ENCODE peak calls at places on chromosome 11, in four cellular contexts. One of them, this sample, is unnamed.
A peak's percentile ranks its signal among the peaks of the same experiment; 100 is the strongest.

GRCh38 chr11:128361451-128362020 is 225.8 kb downstream of the ETS1 start:
- DNase-seq in choroid plexus epithelial cell: peak; percentile 75
- DNase-seq in CD4-positive, alpha-beta T cell: no peak
- DNase-seq in left ventricle myocardium inferior: no peak
- DNase-seq in this sample: no peak

GRCh38 chr11:65899356-65900124 is 648 bp downstream of the FOSL1 start:
- DNase-seq in CD4-positive, alpha-beta T cell: no peak
- DNase-seq in left ventricle myocardium inferior: peak; percentile 61
- DNase-seq in choroid plexus epithelial cell: peak; percentile 62
- DNase-seq in this sample: no peak

GRCh38 chr11:4190519-4190918 is 95.9 kb downstream of the RRM1 start:
- DNase-seq in left ventricle myocardium inferior: no peak
- DNase-seq in CD4-positive, alpha-beta T cell: no peak
- DNase-seq in choroid plexus epithelial cell: no peak
- DNase-seq in this sample: no peak

GRCh38 chr11:106021967-106022794 is at the start of gene MSANTD4:
- DNase-seq in choroid plexus epithelial cell: peak; percentile 100
- DNase-seq in CD4-positive, alpha-beta T cell: peak; percentile 91
- DNase-seq in left ventricle myocardium inferior: peak; percentile 99
- DNase-seq in this sample: peak; percentile 99

GRCh38 chr11:68707527-68707926 is 23.2 kb downstream of the GAL start:
- DNase-seq in choroid plexus epithelial cell: no peak
- DNase-seq in CD4-positive, alpha-beta T cell: no peak
- DNase-seq in left ventricle myocardium inferior: no peak
- DNase-seq in this sample: no peak

GRCh38 chr11:64040684-64041267 is 5.0 kb downstream of the FLRT1 start:
- DNase-seq in left ventricle myocardium inferior: no peak
- DNase-seq in choroid plexus epithelial cell: no peak
- DNase-seq in CD4-positive, alpha-beta T cell: no peak
- DNase-seq in this sample: no peak

GRCh38 chr11:80855975-80856524 is 1415.2 kb upstream of the TENM4 start:
- DNase-seq in CD4-positive, alpha-beta T cell: no peak
- DNase-seq in choroid plexus epithelial cell: peak; percentile 69
- DNase-seq in left ventricle myocardium inferior: no peak
- DNase-seq in this sample: no peak

GRCh38 chr11:96447711-96448110 is 57.9 kb downstream of the JRKL start:
- DNase-seq in choroid plexus epithelial cell: no peak
- DNase-seq in CD4-positive, alpha-beta T cell: no peak
- DNase-seq in left ventricle myocardium inferior: no peak
- DNase-seq in this sample: no peak

DNA sequence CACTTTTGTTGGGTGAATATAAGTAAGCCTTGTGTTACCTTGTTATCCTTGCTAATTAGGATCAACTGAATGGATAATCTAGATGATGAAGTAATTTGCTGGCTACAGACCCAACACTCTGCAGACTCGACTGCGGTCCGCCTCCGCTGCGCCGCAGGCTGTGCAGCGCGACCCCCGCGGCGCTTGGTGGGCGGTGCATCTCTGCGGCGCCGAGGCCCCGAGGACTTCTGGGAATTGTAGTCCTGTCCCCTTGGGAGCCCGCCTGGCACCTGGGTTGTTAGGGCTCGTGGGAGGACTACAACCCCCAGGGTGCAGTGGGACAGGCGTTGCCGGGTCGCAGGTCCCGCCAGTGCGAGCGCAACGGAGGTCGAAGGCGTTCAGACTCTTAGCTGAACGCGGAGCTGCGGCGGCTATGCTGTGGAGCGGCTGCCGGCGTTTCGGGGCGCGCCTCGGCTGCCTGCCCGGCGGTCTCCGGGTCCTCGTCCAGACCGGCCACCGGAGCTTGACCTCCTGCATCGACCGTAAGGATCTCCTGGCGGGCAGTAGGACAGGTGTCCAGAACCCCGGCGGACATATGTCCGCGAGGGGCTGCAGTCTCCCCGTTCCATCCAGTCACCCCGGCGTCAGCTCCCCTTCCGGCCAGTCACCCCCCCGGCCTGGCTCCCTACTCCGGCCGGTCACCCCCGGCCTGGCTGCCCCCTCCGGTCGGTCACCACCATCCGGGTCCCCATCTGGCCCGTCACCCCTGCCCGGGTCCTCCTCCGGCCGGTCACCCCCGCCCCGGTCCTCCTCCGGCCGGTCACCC is at the start of the genes ACAD8 and THYN1:
- DNase-seq in left ventricle myocardium inferior: peak; percentile 97
- DNase-seq in CD4-positive, alpha-beta T cell: peak; percentile 94
- DNase-seq in choroid plexus epithelial cell: peak; percentile 99
- DNase-seq in this sample: peak; percentile 86
- TF ChIP-seq CTCF in left ventricle myocardium inferior: peak; percentile 65
- TF ChIP-seq CTCF in CD4-positive, alpha-beta T cell: peak; percentile 36
- TF ChIP-seq CTCF in choroid plexus epithelial cell: no peak
- TF ChIP-seq CTCF in this sample: no peak

GRCh38 chr11:94194712-94195111 is 66.1 kb downstream of the PANX1 start:
- DNase-seq in CD4-positive, alpha-beta T cell: no peak
- DNase-seq in choroid plexus epithelial cell: no peak
- DNase-seq in left ventricle myocardium inferior: no peak
- DNase-seq in this sample: no peak
- TF ChIP-seq CTCF in CD4-positive, alpha-beta T cell: no peak
- TF ChIP-seq CTCF in choroid plexus epithelial cell: no peak
- TF ChIP-seq CTCF in left ventricle myocardium inferior: no peak
- TF ChIP-seq CTCF in this sample: no peak

DNA sequence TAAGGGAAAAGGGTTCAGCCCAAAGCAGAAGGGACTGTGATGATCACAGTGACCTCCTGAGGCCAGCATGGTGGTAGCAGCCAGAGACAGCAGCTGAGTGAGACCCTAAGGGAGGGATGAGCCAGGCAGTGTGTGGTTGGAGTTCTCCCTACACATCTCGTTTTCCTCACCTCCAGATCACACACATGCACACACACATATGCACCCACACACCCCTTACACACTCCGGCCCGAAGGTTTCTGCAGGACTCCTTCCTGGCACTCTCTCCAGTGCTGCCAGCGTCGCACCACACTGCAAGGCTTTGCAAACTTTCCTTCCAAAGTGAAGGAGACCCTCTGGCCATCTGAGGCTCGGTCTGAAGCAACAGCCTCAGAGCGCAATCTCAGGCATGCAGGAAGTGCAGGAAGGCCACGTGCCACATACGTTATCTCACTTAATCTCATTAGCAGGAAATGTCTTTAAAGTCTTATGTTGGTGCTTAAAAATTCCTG is 26.9 kb upstream of the TP53I11 start:
- DNase-seq in choroid plexus epithelial cell: peak; percentile 30
- DNase-seq in left ventricle myocardium inferior: no peak
- DNase-seq in CD4-positive, alpha-beta T cell: no peak
- DNase-seq in this sample: no peak
- TF ChIP-seq CTCF in choroid plexus epithelial cell: peak; percentile 31
- TF ChIP-seq CTCF in left ventricle myocardium inferior: peak; percentile 35
- TF ChIP-seq CTCF in CD4-positive, alpha-beta T cell: no peak
- TF ChIP-seq CTCF in this sample: no peak

GRCh38 chr11:103988595-103988969 is 47.9 kb upstream of the DDI1 start:
- DNase-seq in choroid plexus epithelial cell: peak; percentile 88
- DNase-seq in CD4-positive, alpha-beta T cell: no peak
- DNase-seq in left ventricle myocardium inferior: no peak
- DNase-seq in this sample: no peak

GRCh38 chr11:103993502-103993901 is 42.9 kb upstream of the DDI1 start:
- DNase-seq in choroid plexus epithelial cell: peak; percentile 35
- DNase-seq in CD4-positive, alpha-beta T cell: no peak
- DNase-seq in left ventricle myocardium inferior: no peak
- DNase-seq in this sample: no peak

GRCh38 chr11:103985041-103985440 is 51.4 kb upstream of the DDI1 start:
- DNase-seq in choroid plexus epithelial cell: no peak
- DNase-seq in CD4-positive, alpha-beta T cell: no peak
- DNase-seq in left ventricle myocardium inferior: no peak
- DNase-seq in this sample: no peak

DNA sequence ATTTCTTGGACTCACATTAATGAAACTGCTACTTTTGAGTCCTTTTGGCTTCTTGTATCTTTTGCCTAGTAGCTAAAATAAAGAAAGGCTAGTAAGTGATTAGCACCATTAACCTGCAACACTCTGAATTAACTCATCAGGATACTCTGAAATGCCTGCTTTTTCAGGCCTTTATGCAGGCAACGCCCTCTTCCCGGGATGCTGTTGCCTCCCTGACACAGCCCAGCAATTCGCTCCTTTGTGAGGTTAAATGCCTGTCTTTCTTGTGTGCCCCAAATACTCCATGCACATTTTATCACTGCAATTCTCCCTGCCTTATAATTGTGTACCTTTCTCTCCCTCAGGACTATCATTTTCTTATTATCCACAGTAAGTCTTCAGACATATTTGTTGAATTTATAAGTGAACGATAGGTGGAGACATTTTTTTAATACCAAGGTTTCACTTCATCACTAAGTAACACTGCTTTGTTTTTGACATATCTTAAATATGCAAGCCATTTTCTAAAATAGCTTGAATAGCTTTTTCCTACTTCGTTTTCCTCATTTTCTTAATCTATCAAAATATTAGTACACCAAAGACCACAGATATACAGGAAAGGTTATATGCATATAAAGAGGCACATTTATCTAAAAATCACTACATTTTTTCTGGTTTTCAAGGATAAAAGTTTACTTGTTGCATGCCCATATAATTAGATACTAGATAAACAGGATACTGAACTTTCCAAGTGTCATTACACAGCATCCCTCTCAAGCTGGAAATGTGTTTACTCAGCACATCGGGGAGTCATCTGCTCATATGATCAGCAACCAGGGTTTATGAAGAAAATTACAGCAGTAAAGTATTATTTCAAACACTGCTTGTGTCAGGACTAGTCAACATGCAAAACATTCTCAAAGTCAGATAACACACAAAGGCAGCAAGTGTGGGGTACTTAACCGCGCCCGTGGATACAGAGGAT is 48.5 kb upstream of the DDI1 start:
- DNase-seq in left ventricle myocardium inferior: no peak
- DNase-seq in choroid plexus epithelial cell: peak; percentile 76
- DNase-seq in CD4-positive, alpha-beta T cell: no peak
- DNase-seq in this sample: no peak
- TF ChIP-seq CTCF in left ventricle myocardium inferior: no peak
- TF ChIP-seq CTCF in choroid plexus epithelial cell: peak; percentile 27
- TF ChIP-seq CTCF in CD4-positive, alpha-beta T cell: no peak
- TF ChIP-seq CTCF in this sample: no peak

GRCh38 chr11:32280339-32280738 is 155.0 kb downstream of the WT1 start:
- DNase-seq in CD4-positive, alpha-beta T cell: no peak
- DNase-seq in choroid plexus epithelial cell: no peak
- DNase-seq in left ventricle myocardium inferior: no peak
- DNase-seq in this sample: no peak

GRCh38 chr11:32279672-32280071 is 155.7 kb downstream of the WT1 start:
- DNase-seq in choroid plexus epithelial cell: peak; percentile 6
- DNase-seq in CD4-positive, alpha-beta T cell: no peak
- DNase-seq in left ventricle myocardium inferior: no peak
- DNase-seq in this sample: no peak
- TF ChIP-seq CTCF in choroid plexus epithelial cell: peak; percentile 42
- TF ChIP-seq CTCF in CD4-positive, alpha-beta T cell: no peak
- TF ChIP-seq CTCF in left ventricle myocardium inferior: no peak
- TF ChIP-seq CTCF in this sample: no peak

This sample was measured in omental fat pad.